ENCODE peak calls at places on chromosomes 13 and 19, in ten cellular contexts. T, W, E, X, L, V, A, S, K and Z are unnamed samples.

GRCh38 chr13:43019811-43020210 is 3.6 kb upstream of the DNAJC15 start:
- DNase-seq in A (no peak), V (no peak), S (no peak), X (no peak), W (no peak), E (no peak), L (no peak), T (no peak), K (no peak), Z (no peak)

GRCh38 chr13:106008540-106008939 is 526.9 kb downstream of the EFNB2 start:
- DNase-seq in V (no peak), E (no peak), W (no peak), A (no peak), X (no peak), T (no peak), S (no peak), L (no peak), K (no peak), Z (no peak)

GRCh38 chr19:1049841-1050240 is 9.9 kb downstream of the ABCA7 start:
- DNase-seq in T (no peak), W (no peak), A (no peak), V (no peak), E (no peak), L (no peak), K (no peak), S (no peak), X (no peak), Z (no peak)

GRCh38 chr13:105165449-105166125 is 1369.9 kb downstream of the EFNB2 start:
- DNase-seq in A (no peak), E (no peak), L (no peak), V (no peak), W (no peak), S (no peak), T (no peak), X (no peak), K (no peak), Z (no peak)

GRCh38 chr19:33763661-33764343 is 32.9 kb upstream of the KCTD15 start:
- DNase-seq in W (no peak), K (no peak), A (no peak), L (no peak), E (peak), S (no peak), T (no peak), V (no peak), X (no peak), Z (peak)

GRCh38 chr13:31349156-31349555 is 149.4 kb downstream of the B3GLCT start:
- DNase-seq in V (no peak), X (no peak), W (no peak), S (no peak), T (no peak), K (no peak), E (no peak), L (no peak), A (no peak), Z (no peak)

GRCh38 chr19:9945319-9945966 is 9.1 kb upstream of the OLFM2 start:
- DNase-seq in K (no peak), E (peak), X (peak), W (no peak), L (peak), A (no peak), T (no peak), S (peak), V (no peak), Z (no peak)

GRCh38 chr13:109385161-109385560 is 401.2 kb downstream of the IRS2 start:
- DNase-seq in A (no peak), V (no peak), K (no peak), S (peak), T (no peak), E (no peak), L (no peak), X (no peak), W (no peak), Z (no peak)

GRCh38 chr13:24644051-24644450 is 36.2 kb upstream of the ATP12A start:
- DNase-seq in L (no peak), X (peak), K (no peak), S (no peak), T (no peak), A (peak), W (no peak), V (no peak), E (no peak), Z (no peak)

GRCh38 chr19:36113895-36114762 is 546 bp downstream of the POLR2I start:
- DNase-seq in K (peak), E (no peak), A (peak), X (peak), W (peak), L (peak), T (no peak), S (no peak), V (peak), Z (no peak)

GRCh38 chr19:40445945-40446784 is 2.0 kb upstream of the SERTAD3 start:
- DNase-seq in K (no peak), A (no peak), E (no peak), T (no peak), W (no peak), V (peak), S (no peak), X (no peak), L (no peak), Z (no peak)

GRCh38 chr19:22326219-22326618 is 40.0 kb downstream of the ZNF729 start:
- DNase-seq in V (no peak), L (no peak), A (no peak), T (no peak), K (no peak), X (no peak), W (no peak), E (no peak), S (no peak), Z (no peak)

GRCh38 chr19:33215438-33216197 is 10.0 kb downstream of the SLC7A10 start:
- DNase-seq in A (no peak), X (no peak), K (no peak), V (no peak), E (no peak), T (no peak), W (no peak), S (no peak), L (no peak), Z (no peak)

GRCh38 chr19:19224852-19225494 is 13.2 kb downstream of the NCAN start:
- DNase-seq in K (peak), T (peak), X (peak), A (no peak), V (peak), L (peak), E (no peak), W (peak), S (peak), Z (no peak)

GRCh38 chr19:54594737-54595136 is 1.3 kb downstream of the LILRA1 start:
- DNase-seq in K (no peak), L (no peak), W (no peak), S (no peak), V (no peak), X (no peak), E (no peak), A (no peak), T (no peak), Z (no peak)

GRCh38 chr13:106186366-106187030 is 349.0 kb downstream of the EFNB2 start:
- DNase-seq in K (no peak), X (no peak), E (no peak), S (peak), A (no peak), L (no peak), T (no peak), V (no peak), W (no peak), Z (no peak)

GRCh38 chr13:109427695-109428094 is 358.7 kb downstream of the IRS2 start:
- DNase-seq in E (no peak), X (no peak), S (no peak), T (no peak), V (no peak), W (no peak), L (no peak), K (no peak), A (no peak), Z (no peak)

GRCh38 chr19:3041302-3041701 is 12.2 kb upstream of the TLE2 start:
- DNase-seq in K (no peak), A (no peak), W (no peak), T (no peak), L (no peak), S (no peak), X (no peak), E (no peak), V (peak), Z (no peak)

GRCh38 chr19:10915511-10916091 is 12.8 kb downstream of the YIPF2 start:
- DNase-seq in K (no peak), T (no peak), W (no peak), X (peak), L (no peak), S (peak), E (no peak), A (no peak), V (no peak), Z (no peak)

GRCh38 chr19:16571689-16572331 is 405 bp downstream of the SLC35E1 start:
- DNase-seq in W (no peak), K (peak), S (peak), E (no peak), A (no peak), L (no peak), X (no peak), T (no peak), V (peak), Z (no peak)

GRCh38 chr13:64847767-64848166 is 2382.4 kb downstream of the PCDH9 start:
- DNase-seq in K (no peak), L (no peak), X (no peak), W (no peak), V (no peak), T (no peak), A (no peak), E (no peak), S (no peak), Z (no peak)

GRCh38 chr13:73073050-73073449 is 14.2 kb downstream of the KLF5 start:
- DNase-seq in L (no peak), X (no peak), W (no peak), E (no peak), V (no peak), K (no peak), S (no peak), A (no peak), T (no peak), Z (no peak)

GRCh38 chr19:34603003-34603402 is 74.0 kb downstream of the SCGB2B2 start:
- DNase-seq in V (no peak), X (no peak), T (no peak), S (no peak), E (no peak), K (no peak), L (no peak), A (no peak), W (no peak), Z (no peak)

GRCh38 chr13:106587787-106588186 is 19.9 kb upstream of the ARGLU1 start:
- DNase-seq in V (no peak), W (no peak), K (no peak), X (no peak), E (no peak), S (no peak), T (no peak), L (no peak), A (no peak), Z (no peak)

GRCh38 chr19:13054605-13055212 is 47.9 kb downstream of the LYL1 start:
- DNase-seq in X (no peak), W (no peak), L (no peak), K (no peak), T (no peak), S (no peak), E (no peak), V (no peak), A (no peak), Z (no peak)

GRCh38 chr13:40024578-40024952 is 369.1 kb downstream of the COG6 start:
- DNase-seq in K (no peak), S (no peak), T (no peak), W (no peak), X (no peak), A (no peak), V (no peak), L (no peak), E (no peak), Z (no peak)

GRCh38 chr13:79724348-79725103 is 243.6 kb downstream of the NDFIP2 start:
- DNase-seq in T (no peak), K (no peak), L (no peak), A (no peak), X (no peak), V (no peak), E (no peak), W (no peak), S (no peak), Z (no peak)

GRCh38 chr13:19589312-19589711 is 28.0 kb upstream of the TPTE2 start:
- DNase-seq in L (no peak), A (no peak), W (no peak), X (no peak), E (no peak), S (no peak), K (no peak), V (no peak), T (no peak), Z (no peak)

GRCh38 chr19:11849264-11849615 is 714 bp downstream of the ZNF439 start:
- DNase-seq in S (no peak), K (no peak), T (no peak), W (no peak), E (no peak), L (no peak), V (no peak), A (peak), X (no peak), Z (no peak)

GRCh38 chr19:33290082-33290815 is 12.1 kb downstream of the CEBPA start:
- DNase-seq in A (no peak), L (no peak), V (no peak), K (no peak), E (no peak), X (no peak), T (no peak), S (no peak), W (no peak), Z (no peak)